ENCODE peak calls at places on chromosomes 1 and 21, in seven cellular contexts. D, Y, L, T, W, M and Z are unnamed samples. For H3K4me1, the result is how much of the 10 kb centered on the place peaks cover.

GRCh38 chr1:22075718-22076117 is 23.2 kb downstream of the CDC42 start:
- DNase-seq in W (no peak), M (no peak), L (no peak), D (no peak), Y (no peak), T (peak), Z (no peak)

GRCh38 chr1:229204863-229205777 is 65.8 kb upstream of the RAB4A start:
- DNase-seq in W (no peak), L (no peak), D (no peak), Y (peak), M (no peak), T (peak), Z (no peak)

GRCh38 chr1:50497007-50497406 is 73.8 kb upstream of the DMRTA2 start:
- DNase-seq in Y (no peak), L (no peak), M (no peak), T (no peak), W (no peak), D (no peak), Z (no peak)

GRCh38 chr1:204830671-204831585 is 39.7 kb upstream of the NFASC start:
- DNase-seq in D (no peak), L (no peak), T (peak), M (no peak), W (no peak), Y (peak), Z (no peak)

GRCh38 chr1:87805661-87806376 is 477.1 kb downstream of the LMO4 start:
- DNase-seq in W (no peak), Y (no peak), T (no peak), L (no peak), D (no peak), M (peak), Z (no peak)

GRCh38 chr1:176206006-176206960 is 803 bp downstream of the COP1 start:
- DNase-seq in L (no peak), D (no peak), Y (peak), T (peak), M (peak), W (no peak), Z (no peak)

GRCh38 chr1:206540044-206540758 is 32.9 kb downstream of the RASSF5 start:
- DNase-seq in W (peak), Y (no peak), T (no peak), M (no peak), D (no peak), L (no peak), Z (no peak)

GRCh38 chr21:38777521-38777920 is 28.2 kb upstream of the ETS2 start:
- DNase-seq in D (no peak), T (no peak), M (no peak), L (no peak), Y (no peak), W (no peak), Z (no peak)

GRCh38 chr1:230753586-230754251 is 6.5 kb downstream of the CAPN9 start:
- DNase-seq in D (peak), T (peak), W (peak), M (no peak), L (no peak), Y (peak), Z (no peak)

GRCh38 chr1:3904843-3905185 is 4.7 kb upstream of the C1orf174 start:
- DNase-seq in T (no peak), L (no peak), Y (no peak), D (no peak), W (no peak), M (no peak), Z (no peak)

DNA sequence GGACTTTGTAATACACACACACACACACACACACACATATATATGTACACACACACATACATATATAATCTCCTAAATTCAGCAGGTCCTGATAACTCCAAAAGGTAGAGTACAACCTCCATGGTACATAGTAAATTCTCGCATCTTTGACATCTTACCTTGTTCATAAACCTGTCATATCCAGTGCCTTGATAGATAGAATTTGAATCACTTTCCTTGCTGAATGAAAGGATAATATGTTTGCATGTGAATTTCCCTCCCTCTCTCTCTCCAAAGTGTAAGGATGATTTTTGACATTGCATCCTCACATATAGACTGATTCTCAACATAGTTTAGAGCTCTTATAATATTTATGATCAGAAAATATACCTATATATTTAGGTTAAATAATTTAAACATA is 567.1 kb upstream of the ADGRL2 start:
- DNase-seq in M (no peak), T (no peak), D (no peak), Y (no peak), W (no peak), L (no peak), Z (no peak)
- H3K4me1 ChIP-seq in M (under half), T (under half), D (under half), Y (under half), W (under half), L (under half), Z (under half)

GRCh38 chr1:5720484-5720883 is 271.7 kb downstream of the NPHP4 start:
- DNase-seq in W (no peak), Y (no peak), D (no peak), T (no peak), L (no peak), M (peak), Z (no peak)
- H3K4me1 ChIP-seq in W (under half), Y (under half), D (under half), T (under half), L (under half), M (under half), Z (under half)

GRCh38 chr1:113875714-113876113 is 4.2 kb upstream of the PTPN22 start:
- DNase-seq in W (no peak), M (no peak), D (no peak), T (no peak), Y (no peak), L (no peak), Z (no peak)

GRCh38 chr1:113872219-113872934 is 865 bp upstream of the PTPN22 start:
- DNase-seq in Y (no peak), L (no peak), D (no peak), W (no peak), M (no peak), T (no peak), Z (no peak)

GRCh38 chr1:113871597-113872113 is at the start of gene PTPN22:
- DNase-seq in W (peak), T (no peak), Y (no peak), D (no peak), M (no peak), L (no peak), Z (no peak)

GRCh38 chr1:113876181-113876580 is 4.7 kb upstream of the PTPN22 start:
- DNase-seq in W (no peak), Y (no peak), M (no peak), L (no peak), T (no peak), D (no peak), Z (no peak)

DNA sequence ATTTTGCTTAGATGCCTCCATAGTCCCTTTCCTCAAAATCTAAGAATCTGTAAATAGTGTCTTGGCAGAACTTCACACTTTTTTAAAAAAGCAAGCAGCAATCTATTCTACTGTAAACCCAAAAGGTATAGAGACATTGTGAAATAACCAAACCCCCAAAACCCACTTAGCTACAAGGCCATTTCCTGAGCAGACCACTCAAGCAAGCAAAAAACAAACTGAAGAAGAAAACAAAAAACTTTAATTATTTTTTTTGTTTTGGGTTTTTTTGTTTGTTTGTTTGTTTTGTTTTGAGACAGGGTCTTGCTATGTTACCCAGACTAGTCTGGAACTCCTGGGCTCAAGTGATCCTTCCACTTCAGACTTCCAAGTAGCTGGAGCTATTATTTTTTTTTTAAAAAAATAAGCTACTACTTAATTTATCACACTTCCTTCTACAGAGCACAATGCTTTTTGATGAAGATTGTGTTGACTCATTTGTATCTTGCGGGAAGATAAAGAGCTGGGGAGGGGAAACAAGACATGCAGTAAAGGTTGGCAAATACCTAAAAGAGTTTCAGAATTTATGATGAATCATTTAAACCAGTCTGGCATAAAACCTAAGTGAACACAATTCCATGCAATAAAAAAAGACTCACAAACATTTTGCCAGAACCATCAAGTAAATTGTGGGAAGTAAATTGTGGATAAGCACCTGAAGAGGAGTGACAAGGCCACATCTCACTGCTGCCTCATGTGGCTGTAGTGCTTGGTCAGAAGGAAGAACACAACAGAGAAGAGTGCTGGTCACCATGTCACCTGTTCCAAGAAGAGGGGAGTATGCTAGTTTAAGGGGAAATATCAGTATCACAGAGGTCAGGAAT is 2.7 kb upstream of the PTPN22 start:
- DNase-seq in M (no peak), W (no peak), D (no peak), T (no peak), L (no peak), Y (peak), Z (peak)
- H3K4me1 ChIP-seq in M (under half), W (under half), D (under half), T (under half), L (under half), Y (under half), Z (under half)

GRCh38 chr1:33468972-33469371 is 3.5 kb upstream of the ZSCAN20 start:
- DNase-seq in W (no peak), T (no peak), D (no peak), M (no peak), L (no peak), Y (no peak), Z (no peak)

GRCh38 chr1:33468559-33468958 is 3.9 kb upstream of the ZSCAN20 start:
- DNase-seq in Y (no peak), W (no peak), L (no peak), T (no peak), D (no peak), M (no peak), Z (no peak)

GRCh38 chr1:33466159-33466558 is 6.3 kb upstream of the ZSCAN20 start:
- DNase-seq in L (no peak), W (no peak), T (no peak), Y (no peak), D (no peak), M (no peak), Z (no peak)

GRCh38 chr1:33470495-33471012 is 1.9 kb upstream of the ZSCAN20 start:
- DNase-seq in L (peak), M (peak), Y (peak), D (peak), W (peak), T (peak), Z (peak)

DNA sequence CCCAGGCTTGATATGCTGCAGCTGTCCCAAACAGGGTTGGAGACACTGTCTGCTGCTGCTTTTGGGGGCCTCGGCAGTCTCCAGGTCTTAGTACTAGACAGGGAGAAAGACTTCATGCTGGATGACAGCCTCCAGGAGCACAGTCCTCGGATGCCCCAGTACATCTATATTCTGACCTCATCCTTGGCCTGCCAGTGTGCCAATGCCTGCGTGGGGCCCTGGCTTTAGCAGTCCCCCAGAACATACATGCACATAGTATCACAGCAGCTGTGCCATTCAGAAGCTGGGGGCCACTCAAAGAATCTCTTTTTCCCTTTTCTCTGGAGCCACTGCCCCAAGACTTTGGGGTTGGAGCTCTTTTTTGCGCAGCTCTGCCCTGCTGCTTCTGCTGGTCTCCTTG is 4.4 kb upstream of the ZSCAN20 start:
- DNase-seq in D (no peak), T (no peak), L (no peak), W (no peak), M (no peak), Y (no peak), Z (no peak)
- H3K4me1 ChIP-seq in D (under half), T (under half), L (under half), W (under half), M (under half), Y (under half), Z (under half)